ENCODE peak calls at places on chromosomes 6 and 20, in nine cellular contexts. F is GM20000, C is dorsolateral prefrontal cortex, B is GM12865, K is heart right ventricle, P is Calu3, Q is MCF 10A, D is BJ, Z is breast epithelium. H is an unnamed sample.

GRCh38 chr6:132070356-132070755 is 119.2 kb upstream of the CCN2 start:
- DNase-seq in F (no peak), C (no peak), B (no peak), K (no peak), P (no peak), Q (no peak), D (no peak), Z (no peak), H (no peak)

GRCh38 chr6:167985911-167986595 is 11.4 kb upstream of the KIF25 start:
- DNase-seq in F (no peak), C (no peak), B (no peak), K (no peak), P (no peak), Q (no peak), D (no peak), Z (no peak), H (no peak)

GRCh38 chr20:9306521-9306920 is 207.9 kb upstream of the LAMP5 start:
- DNase-seq in F (no peak), C (no peak), B (no peak), K (no peak), P (peak), Q (peak), D (no peak), Z (no peak), H (no peak)

GRCh38 chr6:37698264-37699137 is 818 bp upstream of the MDGA1 start:
- DNase-seq in F (peak), C (no peak), B (peak), K (peak), P (peak), Q (peak), D (no peak), Z (no peak), H (peak)

GRCh38 chr6:168735268-168735949 is 294.4 kb downstream of the SMOC2 start:
- DNase-seq in F (no peak), C (no peak), B (no peak), K (no peak), P (no peak), Q (no peak), D (no peak), Z (no peak), H (no peak)

GRCh38 chr6:149895702-149896310 is 2.1 kb downstream of the RAET1E start:
- DNase-seq in F (no peak), C (no peak), B (peak), K (peak), P (peak), Q (peak), D (no peak), Z (no peak), H (no peak)

GRCh38 chr6:156963712-156964700 is 186.8 kb downstream of the ARID1B start:
- DNase-seq in F (peak), C (no peak), B (peak), K (no peak), P (no peak), Q (peak), D (no peak), Z (no peak), H (no peak)

GRCh38 chr6:70797625-70798024 is 129.9 kb downstream of the SMAP1 start:
- DNase-seq in F (peak), C (no peak), B (peak), K (no peak), P (no peak), Q (no peak), D (no peak), Z (no peak), H (no peak)

GRCh38 chr20:20407891-20408805 is 40.2 kb downstream of the INSM1 start:
- DNase-seq in F (no peak), C (peak), B (no peak), K (no peak), P (no peak), Q (peak), D (no peak), Z (no peak), H (peak)

GRCh38 chr20:5945963-5946362 is 4.4 kb downstream of the TRMT6 start:
- DNase-seq in F (no peak), C (no peak), B (no peak), K (no peak), P (no peak), Q (peak), D (no peak), Z (no peak), H (no peak)

GRCh38 chr6:3194535-3195376 is 32.7 kb downstream of the TUBB2B start:
- DNase-seq in F (peak), C (peak), B (peak), K (no peak), P (no peak), Q (no peak), D (no peak), Z (no peak), H (peak)

GRCh38 chr6:31676322-31676903 is 4.5 kb downstream of the LY6G5C start:
- DNase-seq in F (no peak), C (no peak), B (no peak), K (no peak), P (no peak), Q (no peak), D (no peak), Z (no peak), H (no peak)

GRCh38 chr6:149962461-149963211 is 1.1 kb upstream of the ULBP1 start:
- DNase-seq in F (no peak), C (no peak), B (no peak), K (no peak), P (no peak), Q (no peak), D (no peak), Z (no peak), H (no peak)

GRCh38 chr20:8800089-8800488 is 268.8 kb upstream of the PLCB4 start:
- DNase-seq in F (no peak), C (no peak), B (no peak), K (no peak), P (no peak), Q (no peak), D (no peak), Z (no peak), H (no peak)

GRCh38 chr6:31870385-31870921 is 7.8 kb upstream of the NEU1 start:
- DNase-seq in F (no peak), C (no peak), B (no peak), K (no peak), P (no peak), Q (no peak), D (no peak), Z (no peak), H (no peak)

GRCh38 chr6:44571510-44571909 is 184.0 kb downstream of the CDC5L start:
- DNase-seq in F (no peak), C (no peak), B (no peak), K (no peak), P (no peak), Q (no peak), D (no peak), Z (no peak), H (no peak)

GRCh38 chr6:47073125-47074110 is 31.3 kb upstream of the ADGRF1 start:
- DNase-seq in F (no peak), C (no peak), B (no peak), K (no peak), P (no peak), Q (peak), D (no peak), Z (no peak), H (no peak)

GRCh38 chr20:3068986-3069900 is 2.2 kb upstream of the OXT start:
- DNase-seq in F (peak), C (no peak), B (peak), K (no peak), P (peak), Q (no peak), D (no peak), Z (no peak), H (no peak)
- TF ChIP-seq CTCF in F (peak), C (no peak), B (peak), K (peak), P (no peak), Q (no peak), D (no peak), Z (no peak), H (no peak)

DNA sequence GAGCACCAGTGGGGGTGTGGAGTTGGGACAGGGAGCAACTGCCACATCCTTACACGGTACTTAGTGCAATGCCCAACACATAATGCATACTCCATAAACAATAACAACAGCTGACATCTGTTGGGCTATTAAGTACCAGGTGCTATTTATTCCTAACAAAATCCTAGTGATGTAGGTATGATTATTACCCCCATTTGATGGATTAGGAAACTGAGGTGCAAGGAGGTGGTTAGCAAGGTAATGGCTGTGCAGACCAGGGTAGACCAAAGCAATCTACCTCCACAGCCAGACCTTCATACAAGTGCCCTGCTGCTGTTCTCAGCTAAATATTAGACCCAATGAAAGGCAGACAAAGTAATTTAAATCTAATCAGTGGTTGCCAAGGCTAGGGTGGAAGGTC is 36.8 kb downstream of the SLC13A3 start:
- DNase-seq in F (no peak), C (no peak), B (no peak), K (no peak), P (no peak), Q (no peak), D (no peak), Z (no peak), H (no peak)
- TF ChIP-seq CTCF in F (no peak), C (no peak), B (no peak), K (no peak), P (no peak), Q (no peak), D (no peak), Z (no peak), H (no peak)

GRCh38 chr6:72810571-72811280 is 188.9 kb downstream of the KCNQ5 start:
- DNase-seq in F (no peak), C (no peak), B (no peak), K (no peak), P (no peak), Q (no peak), D (no peak), Z (no peak), H (no peak)

GRCh38 chr6:72813807-72814596 is 192.1 kb downstream of the KCNQ5 start:
- DNase-seq in F (no peak), C (no peak), B (no peak), K (no peak), P (no peak), Q (peak), D (no peak), Z (no peak), H (no peak)

GRCh38 chr6:72816022-72816421 is 194.2 kb downstream of the KCNQ5 start:
- DNase-seq in F (no peak), C (no peak), B (no peak), K (no peak), P (no peak), Q (no peak), D (no peak), Z (no peak), H (no peak)

GRCh38 chr6:72809701-72810379 is 188.0 kb downstream of the KCNQ5 start:
- DNase-seq in F (no peak), C (no peak), B (no peak), K (no peak), P (no peak), Q (no peak), D (no peak), Z (no peak), H (no peak)

GRCh38 chr6:72811971-72812421 is 190.1 kb downstream of the KCNQ5 start:
- DNase-seq in F (no peak), C (no peak), B (no peak), K (no peak), P (no peak), Q (no peak), D (peak), Z (no peak), H (no peak)
- TF ChIP-seq CTCF in F (no peak), C (no peak), B (no peak), K (no peak), P (no peak), Q (no peak), D (no peak), Z (no peak), H (no peak)

DNA sequence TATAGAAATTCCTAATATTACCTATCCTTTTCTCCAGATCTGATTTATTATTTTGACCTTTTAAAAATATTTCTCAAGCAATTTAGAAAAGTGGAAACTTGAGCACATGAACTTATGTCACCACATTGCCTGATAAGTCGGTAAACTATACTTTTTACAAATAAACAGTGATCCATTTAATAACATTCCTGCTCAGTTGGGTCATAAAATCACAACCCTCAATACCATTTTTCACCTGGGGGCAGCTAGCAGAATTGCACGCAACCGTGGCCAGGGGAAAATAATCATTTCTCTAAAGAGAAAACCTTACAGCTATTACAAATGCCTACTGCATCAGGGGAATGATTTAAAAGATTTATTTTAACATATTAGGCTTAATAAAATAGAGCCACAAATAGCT is 614.5 kb downstream of the PHF3 start:
- DNase-seq in F (no peak), C (no peak), B (no peak), K (no peak), P (no peak), Q (no peak), D (peak), Z (no peak), H (no peak)
- TF ChIP-seq CTCF in F (no peak), C (peak), B (no peak), K (no peak), P (no peak), Q (peak), D (no peak), Z (no peak), H (peak)

DNA sequence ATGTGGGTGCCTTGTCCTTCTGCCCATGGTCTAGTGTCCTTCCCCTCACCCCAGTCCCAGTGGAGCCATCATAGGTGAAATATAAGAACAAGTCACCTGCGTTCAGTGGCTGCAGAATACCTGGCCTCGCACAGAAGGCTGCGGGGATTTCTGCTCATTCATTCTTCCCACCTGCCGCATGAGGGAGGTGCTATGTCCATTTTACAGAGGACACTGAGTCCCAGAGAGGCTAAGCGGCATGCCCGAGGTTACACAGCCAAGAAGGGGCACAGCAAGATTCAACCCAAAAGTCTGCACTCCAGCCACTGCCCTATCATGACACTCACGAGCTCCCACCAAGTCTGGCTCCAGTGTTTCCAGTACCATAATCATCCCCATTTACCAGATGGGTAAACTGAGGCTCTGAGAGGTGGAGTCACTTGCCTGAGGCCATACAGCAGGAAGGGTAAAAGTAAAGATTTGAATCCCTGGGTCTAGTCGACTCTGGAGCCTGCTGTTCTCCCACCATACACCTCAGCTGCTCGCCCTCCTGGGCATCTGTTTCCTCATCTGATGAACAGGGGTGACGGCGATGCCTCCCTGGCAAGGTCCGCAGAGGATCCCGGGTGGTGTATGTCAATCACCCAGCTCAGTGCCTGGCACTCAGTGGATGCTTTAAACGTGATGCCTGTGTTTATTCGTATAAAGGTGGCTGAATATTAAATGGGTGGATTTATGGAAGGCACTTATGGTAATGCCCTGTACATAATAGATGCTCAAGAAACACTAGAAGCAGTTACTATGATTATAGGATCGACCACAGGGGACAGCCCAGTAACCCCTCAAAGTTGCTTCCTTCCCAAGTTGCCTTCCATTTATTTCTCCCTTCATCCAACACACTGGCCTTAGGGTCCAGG is 101.0 kb downstream of the CEBPB start:
- DNase-seq in F (no peak), C (no peak), B (no peak), K (no peak), P (no peak), Q (no peak), D (no peak), Z (no peak), H (no peak)
- TF ChIP-seq CTCF in F (no peak), C (no peak), B (no peak), K (no peak), P (no peak), Q (no peak), D (no peak), Z (no peak), H (no peak)

H was measured in glutamatergic neuron.